ENCODE peak calls at places on chromosomes 16 and 17, in five cellular contexts. G, P, X, D and W are unnamed samples. For H3K4me1, the result is how much of the 10 kb centered on the place peaks cover.

GRCh38 chr16:11452746-11453344 is 107.6 kb downstream of the RMI2 start:
- DNase-seq in G (no peak), D (no peak), P (no peak), X (no peak), W (no peak)

GRCh38 chr17:40341808-40342574 is 22.5 kb downstream of the GJD3 start:
- DNase-seq in P (peak), D (no peak), X (no peak), G (no peak), W (no peak)

GRCh38 chr17:56322991-56323390 is 169.7 kb downstream of the ANKFN1 start:
- DNase-seq in P (no peak), D (no peak), X (no peak), G (no peak), W (no peak)

GRCh38 chr17:78893684-78894083 is 9.3 kb downstream of the CEP295NL start:
- DNase-seq in X (no peak), D (no peak), P (no peak), G (no peak), W (no peak)

GRCh38 chr17:16430650-16431049 is 15.3 kb downstream of the TRPV2 start:
- DNase-seq in P (no peak), X (no peak), G (no peak), D (no peak), W (no peak)

GRCh38 chr16:48277158-48277557 is 29.8 kb upstream of the ABCC11 start:
- DNase-seq in P (no peak), D (no peak), X (no peak), G (no peak), W (no peak)

GRCh38 chr16:86512860-86513470 is 2.6 kb downstream of the FOXF1 start:
- DNase-seq in D (no peak), P (peak), G (no peak), X (no peak), W (no peak)

GRCh38 chr17:39225974-39226683 is 384 bp upstream of the STAC2 start:
- DNase-seq in D (no peak), X (no peak), P (peak), G (peak), W (peak)

GRCh38 chr16:69526831-69527655 is 38.7 kb upstream of the NFAT5 start:
- DNase-seq in P (no peak), X (no peak), G (no peak), D (no peak), W (no peak)

GRCh38 chr17:73255671-73256181 is 6.0 kb downstream of the CPSF4L start:
- DNase-seq in G (no peak), X (peak), D (no peak), P (peak), W (peak)

GRCh38 chr16:12092347-12092882 is 115.9 kb downstream of the SNX29 start:
- DNase-seq in X (no peak), D (no peak), P (no peak), G (no peak), W (no peak)

GRCh38 chr17:50675627-50676026 is 32.1 kb downstream of the ANKRD40 start:
- DNase-seq in X (no peak), P (no peak), G (no peak), D (no peak), W (no peak)

GRCh38 chr17:40564195-40564882 is 933 bp downstream of the CCR7 start:
- DNase-seq in X (no peak), P (no peak), D (no peak), G (no peak), W (no peak)

GRCh38 chr17:27873211-27873610 is 20.0 kb downstream of the LYRM9 start:
- DNase-seq in D (no peak), P (no peak), G (no peak), X (no peak), W (no peak)

GRCh38 chr17:72119280-72119962 is 1.4 kb upstream of the SOX9 start:
- DNase-seq in G (no peak), P (no peak), X (no peak), D (no peak), W (no peak)

GRCh38 chr17:72117748-72118587 is 2.9 kb upstream of the SOX9 start:
- DNase-seq in G (no peak), X (no peak), D (no peak), P (no peak), W (no peak)

GRCh38 chr17:72117470-72117747 is 3.4 kb upstream of the SOX9 start:
- DNase-seq in P (no peak), X (no peak), G (no peak), D (no peak), W (no peak)

GRCh38 chr17:72119963-72120877 is 600 bp upstream of the SOX9 start:
- DNase-seq in P (peak), X (peak), D (no peak), G (no peak), W (peak)

GRCh38 chr17:72118588-72119279 is 2.1 kb upstream of the SOX9 start:
- DNase-seq in D (peak), G (no peak), P (no peak), X (peak), W (peak)
- H3K4me3 ChIP-seq in D (peak), G (peak), P (peak), X (no peak), W (peak)

DNA sequence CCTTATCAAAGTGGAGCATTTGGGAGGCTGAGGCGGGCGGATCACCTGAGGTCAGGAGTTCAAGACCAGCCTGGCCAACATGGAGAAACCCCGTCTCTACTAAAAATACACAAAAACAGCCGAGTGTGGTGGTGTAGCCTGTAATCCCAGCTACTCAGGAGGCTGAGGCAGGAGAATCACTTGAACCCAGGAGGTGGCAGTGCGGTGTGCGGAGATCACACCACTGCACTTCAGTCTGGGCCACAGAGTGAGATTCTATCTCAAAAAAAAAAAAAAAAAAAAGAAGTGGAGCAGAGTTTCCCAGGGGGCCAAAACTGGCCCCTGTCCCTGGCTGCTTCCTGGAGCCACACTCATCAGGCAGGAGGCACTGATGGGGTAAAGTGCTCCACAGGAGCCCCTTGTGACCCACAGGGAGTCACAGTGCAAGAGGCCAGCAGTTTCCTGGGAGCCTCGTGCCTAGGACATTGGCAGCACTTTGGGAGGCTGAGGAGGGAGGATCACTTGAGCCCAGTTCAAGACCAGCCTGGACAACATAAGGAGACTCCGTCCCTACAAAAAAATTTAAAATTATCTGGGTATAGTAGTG is 44.4 kb downstream of the RTN4RL1 start:
- DNase-seq in X (no peak), P (no peak), G (no peak), D (no peak), W (no peak)
- H3K4me1 ChIP-seq in X (under half), P (under half), G (under half), D (under half), W (under half)

DNA sequence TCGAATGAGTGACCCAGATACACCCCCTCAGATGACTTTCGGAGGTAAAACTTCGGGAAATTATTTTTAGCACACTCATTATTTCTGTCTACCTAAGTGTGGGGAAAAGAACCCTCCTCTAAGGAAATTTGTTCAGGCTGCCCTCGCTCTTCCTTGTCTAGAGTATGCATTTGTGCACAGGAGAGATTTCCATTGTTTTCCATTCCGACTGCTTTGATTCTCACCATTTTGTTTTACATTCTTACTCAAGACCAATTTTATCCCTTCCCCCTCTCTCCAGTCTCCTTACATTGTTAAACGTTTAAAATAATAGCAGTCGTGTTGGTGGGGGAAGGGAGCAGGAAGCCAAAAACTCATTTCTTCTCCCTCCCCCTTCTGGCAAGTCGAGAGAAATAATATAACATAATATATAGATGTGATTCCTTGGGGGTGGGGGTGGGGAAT is 1.5 kb upstream of the CHD3 start:
- DNase-seq in G (no peak), X (no peak), P (no peak), D (no peak), W (no peak)
- TF ChIP-seq CTCF in G (no peak), X (no peak), P (no peak), D (no peak), W (peak)

GRCh38 chr16:88769617-88770458 is 15.2 kb downstream of the PIEZO1 start:
- DNase-seq in X (no peak), P (no peak), G (no peak), D (no peak), W (peak)

GRCh38 chr16:88768041-88768876 is 16.8 kb downstream of the PIEZO1 start:
- DNase-seq in D (no peak), G (no peak), X (no peak), P (peak), W (no peak)

GRCh38 chr16:88772871-88773811 is 11.9 kb downstream of the PIEZO1 start:
- DNase-seq in P (no peak), D (no peak), G (no peak), X (no peak), W (peak)

GRCh38 chr16:88771294-88771772 is 13.7 kb downstream of the PIEZO1 start:
- DNase-seq in D (no peak), G (no peak), X (no peak), P (no peak), W (no peak)

DNA sequence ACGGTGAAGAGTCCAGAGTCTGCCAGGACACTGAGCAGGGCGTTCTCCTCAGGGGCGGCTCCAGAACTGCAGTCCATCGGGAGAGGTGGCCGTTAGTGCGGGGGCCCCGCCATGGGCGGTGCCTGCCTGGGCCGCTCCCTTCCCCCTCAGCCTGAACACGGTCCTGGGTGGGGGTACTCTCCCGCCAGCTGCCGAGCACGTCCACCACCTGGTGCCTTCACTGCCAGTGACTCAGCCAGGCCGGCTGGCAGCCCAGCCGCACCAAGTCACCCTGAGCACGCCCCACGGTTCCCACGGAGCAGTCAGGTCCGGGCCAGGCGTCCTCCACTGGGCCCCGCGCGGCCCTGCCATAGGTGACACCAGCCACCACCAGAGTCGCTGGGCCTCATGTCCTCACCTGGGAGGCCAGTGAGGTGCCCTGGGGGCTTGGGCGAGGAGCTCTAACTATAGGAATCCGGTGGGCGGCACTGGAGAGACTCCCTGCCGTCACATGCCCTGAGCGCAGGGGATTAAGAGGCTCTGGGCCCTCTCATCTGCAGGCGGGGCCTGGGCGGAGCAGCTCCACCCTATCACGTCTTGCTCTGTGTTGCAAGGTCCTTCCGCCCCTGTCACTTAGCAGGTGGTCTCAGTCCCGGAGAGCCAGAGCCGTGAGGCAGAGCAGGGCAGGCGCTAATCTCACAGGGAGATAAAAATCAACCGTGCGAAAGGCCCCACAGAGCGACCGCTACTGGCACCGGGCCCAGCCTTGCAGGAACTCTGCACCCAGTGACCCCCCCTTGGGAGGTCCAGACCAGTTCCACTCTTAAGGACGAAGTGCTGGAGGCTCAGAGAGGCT is 14.3 kb downstream of the PIEZO1 start:
- DNase-seq in P (peak), G (no peak), X (no peak), D (no peak), W (peak)
- H3K4me3 ChIP-seq in P (peak), G (no peak), X (no peak), D (no peak), W (peak)